ENCODE peak calls at places on chromosomes 4 and X, in ten cellular contexts. E is neural crest cell; H is activated CD4-positive, alpha-beta T cell treated with anti-CD3 and anti-CD28 coated beads, Interleukin-2, amount 50 U/mL, for 4 hours; F is mesothelial cell of epicardium; Z is Right ventricle myocardium superior; L is AG09309; J is NCI-H2029; T is activated T-cell treated with anti-CD3 and anti-CD28 coated beads, Interleukin-2, amount 50 U/mL, for 1 hour; K is hepatic stellate cell; Q is fibroblast of pulmonary artery. W is an unnamed sample.

GRCh38 chr4:15719506-15719905 is 16.6 kb downstream of the BST1 start:
- DNase-seq in E (no peak), K (no peak), Z (no peak), T (no peak), J (no peak), L (no peak), H (no peak), F (no peak), Q (peak), W (no peak)

GRCh38 chr4:101756181-101756580 is 34.3 kb upstream of the BANK1 start:
- DNase-seq in K (no peak), Z (no peak), T (no peak), L (no peak), Q (no peak), H (no peak), F (no peak), E (no peak), J (no peak), W (no peak)

GRCh38 chr4:75512336-75513211 is 1.6 kb downstream of the RCHY1 start:
- DNase-seq in E (no peak), J (no peak), K (no peak), H (no peak), Q (peak), Z (no peak), F (no peak), T (no peak), L (no peak), W (peak)

GRCh38 chr4:17823871-17824669 is 13.3 kb downstream of the NCAPG start:
- DNase-seq in Z (no peak), L (no peak), Q (no peak), K (no peak), T (no peak), E (no peak), J (no peak), H (no peak), F (no peak), W (no peak)

GRCh38 chr4:121936101-121936500 is 15.8 kb downstream of the TRPC3 start:
- DNase-seq in K (no peak), T (no peak), Q (no peak), L (no peak), E (no peak), J (no peak), H (no peak), Z (no peak), F (no peak), W (no peak)

GRCh38 chr4:183492791-183493221 is 12.1 kb upstream of the ING2 start:
- DNase-seq in K (peak), H (no peak), Z (no peak), J (no peak), F (no peak), E (no peak), Q (peak), L (peak), T (no peak), W (no peak)

GRCh38 chrX:134444681-134445080 is 15.3 kb upstream of the HPRT1 start:
- DNase-seq in F (no peak), Z (no peak), K (no peak), J (no peak), Q (no peak), E (no peak), L (no peak), T (no peak), H (no peak), W (no peak)

GRCh38 chrX:97672608-97673007 is 788.9 kb downstream of the RPA4 start:
- DNase-seq in H (no peak), Z (no peak), K (no peak), L (no peak), F (no peak), E (no peak), J (peak), T (no peak), Q (no peak), W (no peak)

GRCh38 chr4:38092701-38093100 is 132.5 kb downstream of the PTTG2 start:
- DNase-seq in T (no peak), H (no peak), K (no peak), Q (no peak), J (no peak), Z (no peak), F (no peak), E (no peak), L (no peak), W (no peak)

GRCh38 chr4:66562276-66562806 is 892.1 kb upstream of the EPHA5 start:
- DNase-seq in E (no peak), J (no peak), T (no peak), L (no peak), Z (no peak), F (no peak), H (no peak), Q (peak), K (no peak), W (no peak)

GRCh38 chr4:87073570-87074470 is 139.0 kb downstream of the AFF1 start:
- DNase-seq in H (peak), E (no peak), T (peak), Q (no peak), K (no peak), L (no peak), Z (peak), F (no peak), J (peak), W (peak)

GRCh38 chr4:165096776-165097175 is 15.9 kb downstream of the TMEM192 start:
- DNase-seq in F (no peak), Q (peak), Z (no peak), J (no peak), T (no peak), L (peak), H (no peak), K (peak), E (no peak), W (peak)

GRCh38 chr4:150647008-150647407 is 65.1 kb downstream of the MAB21L2 start:
- DNase-seq in Z (no peak), J (no peak), L (no peak), Q (no peak), H (no peak), F (no peak), E (no peak), K (peak), T (no peak), W (no peak)

GRCh38 chr4:107900067-107900466 is 31.3 kb upstream of the CYP2U1 start:
- DNase-seq in Z (no peak), F (no peak), Q (no peak), L (no peak), K (no peak), T (no peak), H (no peak), E (no peak), J (peak), W (no peak)

GRCh38 chr4:116427666-116428065 is 657.7 kb downstream of the TRAM1L1 start:
- DNase-seq in K (no peak), Z (no peak), L (no peak), T (no peak), F (no peak), Q (no peak), E (no peak), J (no peak), H (no peak), W (peak)

GRCh38 chr4:86453044-86453501 is 93.2 kb upstream of the MAPK10 start:
- DNase-seq in E (no peak), Z (peak), L (no peak), Q (peak), K (peak), T (no peak), F (no peak), J (no peak), H (no peak), W (no peak)

GRCh38 chr4:73832651-73833237 is 3.7 kb upstream of the CXCL6 start:
- DNase-seq in H (no peak), L (no peak), E (no peak), Q (no peak), J (no peak), F (no peak), Z (no peak), K (no peak), T (no peak), W (peak)

GRCh38 chr4:134777626-134778025 is 576.0 kb upstream of the PABPC4L start:
- DNase-seq in J (no peak), Z (no peak), H (no peak), K (no peak), F (no peak), Q (no peak), T (no peak), E (no peak), L (no peak), W (peak)

GRCh38 chrX:119062750-119063374 is 9.9 kb upstream of the CT47C1 start:
- DNase-seq in F (no peak), L (no peak), T (no peak), Q (peak), J (peak), K (no peak), Z (no peak), E (no peak), H (no peak), W (no peak)

GRCh38 chr4:2823301-2823670 is 20.4 kb upstream of the ADD1 start:
- DNase-seq in T (no peak), J (no peak), F (no peak), H (no peak), Q (no peak), L (no peak), E (no peak), K (no peak), Z (no peak), W (no peak)

GRCh38 chr4:87904627-87905026 is 70.9 kb upstream of the SPP1 start:
- DNase-seq in F (no peak), Q (no peak), H (no peak), L (no peak), E (no peak), T (no peak), Z (no peak), K (no peak), J (no peak), W (no peak)

GRCh38 chrX:109872021-109872730 is 130.7 kb upstream of the TMEM164 start:
- DNase-seq in F (no peak), K (no peak), Z (no peak), J (no peak), T (no peak), E (no peak), L (peak), H (no peak), Q (no peak), W (no peak)

W was measured in OCI-M1.